ENCODE peak calls at places on chromosome 19, in seven cellular contexts. P is GM12891, S is HepG2, A is SK-N-SH, U is K562, L is GM12878, Y is H1. X is an unnamed sample.
A peak's percentile ranks its signal among the peaks of the same experiment; 100 is the strongest.

GRCh38 chr19:49936549-49936948 is 7.2 kb upstream of the NUP62 start:
- DNase-seq in P (no peak), S (no peak), A (no peak), U (no peak), L (no peak), Y (no peak), X (no peak)

GRCh38 chr19:7170983-7171382 is 101.5 kb downstream of the ZNF557 start:
- DNase-seq in P (no peak), S (no peak), A (no peak), U (no peak), L (no peak), Y (no peak), X (no peak)

GRCh38 chr19:48506138-48506733 is 5.4 kb downstream of the LMTK3 start:
- DNase-seq in P (no peak), S (peak; percentile 48), A (peak; percentile 70), U (peak; percentile 75), L (no peak), Y (no peak), X (peak; percentile 42)

GRCh38 chr19:11025006-11025405 is 64.2 kb downstream of the SMARCA4 start:
- DNase-seq in P (no peak), S (no peak), A (no peak), U (no peak), L (no peak), Y (no peak), X (no peak)

GRCh38 chr19:58407658-58408151 is 744 bp upstream of the ZNF584 start:
- DNase-seq in P (no peak), S (peak; percentile 57), A (no peak), U (peak; percentile 59), L (no peak), Y (no peak), X (no peak)

GRCh38 chr19:49497790-49498106 is 1.5 kb downstream of the RPS11 start:
- DNase-seq in P (no peak), S (no peak), A (no peak), U (no peak), L (no peak), Y (no peak), X (no peak)

GRCh38 chr19:51690359-51691121 is 2.6 kb upstream of the SPACA6 start:
- DNase-seq in P (peak; percentile 66), S (no peak), A (peak; percentile 84), U (peak; percentile 94), L (no peak), Y (peak; percentile 84), X (no peak)

GRCh38 chr19:15439821-15440641 is 9.7 kb downstream of the WIZ start:
- DNase-seq in P (no peak), S (no peak), A (no peak), U (no peak), L (no peak), Y (no peak), X (no peak)

GRCh38 chr19:5850743-5851293 is 431 bp downstream of the FUT3 start:
- DNase-seq in P (no peak), S (no peak), A (peak; percentile 9), U (no peak), L (no peak), Y (no peak), X (peak; percentile 10)

GRCh38 chr19:55600336-55601028 is 394 bp downstream of the ZNF524 start:
- DNase-seq in P (peak; percentile 64), S (no peak), A (peak; percentile 89), U (no peak), L (no peak), Y (peak; percentile 89), X (peak; percentile 74)

GRCh38 chr19:32407004-32407992 is 1.7 kb downstream of the DPY19L3 start:
- DNase-seq in P (no peak), S (peak; percentile 16), A (peak; percentile 36), U (peak; percentile 75), L (no peak), Y (no peak), X (no peak)

GRCh38 chr19:2986951-2987491 is 9.7 kb downstream of the TLE6 start:
- DNase-seq in P (no peak), S (no peak), A (peak; percentile 88), U (no peak), L (no peak), Y (peak; percentile 67), X (no peak)

GRCh38 chr19:1745589-1746031 is 7.7 kb upstream of the ONECUT3 start:
- DNase-seq in P (no peak), S (no peak), A (no peak), U (peak; percentile 20), L (no peak), Y (peak; percentile 74), X (no peak)

GRCh38 chr19:10427169-10427568 is 6.8 kb downstream of the PDE4A start:
- DNase-seq in P (no peak), S (no peak), A (no peak), U (no peak), L (no peak), Y (no peak), X (no peak)

GRCh38 chr19:43780706-43781525 is at the start of gene KCNN4:
- DNase-seq in P (peak; percentile 63), S (no peak), A (no peak), U (peak; percentile 67), L (no peak), Y (no peak), X (peak; percentile 70)

GRCh38 chr19:6801397-6802086 is 29.0 kb downstream of the VAV1 start:
- DNase-seq in P (peak; percentile 60), S (no peak), A (peak; percentile 32), U (peak; percentile 44), L (peak; percentile 85), Y (peak; percentile 42), X (peak; percentile 65)

GRCh38 chr19:6696239-6696820 is 24.1 kb downstream of the C3 start:
- DNase-seq in P (no peak), S (no peak), A (no peak), U (no peak), L (no peak), Y (no peak), X (no peak)

DNA sequence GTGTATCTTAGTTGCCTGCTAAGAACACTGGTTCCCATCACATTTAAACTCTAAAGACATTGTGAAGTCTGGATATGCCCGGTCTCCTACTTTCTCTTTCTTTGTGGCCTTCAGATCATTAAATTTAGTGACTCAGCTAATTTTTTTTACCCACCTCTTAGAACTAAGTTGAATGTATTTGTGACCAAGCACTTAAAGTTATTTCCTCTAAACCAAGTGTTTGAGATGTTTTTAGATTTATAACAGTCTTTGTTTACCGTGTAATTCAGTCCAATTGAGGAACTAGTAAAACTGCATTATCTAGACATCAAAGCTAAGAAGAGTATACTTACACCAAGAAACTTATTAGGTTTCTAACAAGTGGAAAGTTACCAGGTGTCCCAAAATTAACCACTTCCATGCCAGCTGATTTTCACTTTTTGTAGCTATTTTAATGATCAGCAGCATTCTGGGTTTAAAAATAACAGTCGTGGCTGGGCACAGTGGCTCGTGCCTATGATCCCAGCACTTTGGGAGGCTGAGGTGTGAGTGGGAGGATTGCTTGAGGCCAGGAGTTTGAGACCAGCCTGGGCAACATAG is 53.1 kb downstream of the ARHGAP35 start:
- DNase-seq in P (no peak), S (no peak), A (no peak), U (peak; percentile 38), L (peak; percentile 16), Y (no peak), X (no peak)
- TF ChIP-seq TAF1 in P (no peak), S (no peak), A (no peak), U (no peak), L (no peak), Y (no peak), X (no peak)

GRCh38 chr19:18687740-18688465 is 4.4 kb downstream of the CRTC1 start:
- DNase-seq in P (no peak), S (no peak), A (no peak), U (peak; percentile 42), L (no peak), Y (no peak), X (no peak)

GRCh38 chr19:18684642-18684993 is 1.1 kb downstream of the CRTC1 start:
- DNase-seq in P (no peak), S (no peak), A (no peak), U (no peak), L (no peak), Y (no peak), X (no peak)

GRCh38 chr19:18683109-18683954 is at the start of gene CRTC1:
- DNase-seq in P (peak; percentile 98), S (peak; percentile 66), A (peak; percentile 99), U (peak; percentile 91), L (peak; percentile 39), Y (peak; percentile 91), X (peak; percentile 96)

GRCh38 chr19:18683955-18684641 is 618 bp downstream of the CRTC1 start:
- DNase-seq in P (no peak), S (no peak), A (no peak), U (no peak), L (no peak), Y (no peak), X (no peak)

GRCh38 chr19:18685597-18686164 is 2.2 kb downstream of the CRTC1 start:
- DNase-seq in P (no peak), S (no peak), A (no peak), U (no peak), L (no peak), Y (no peak), X (no peak)
- TF ChIP-seq TAF1 in P (no peak), S (no peak), A (no peak), U (no peak), L (no peak), Y (no peak), X (no peak)

DNA sequence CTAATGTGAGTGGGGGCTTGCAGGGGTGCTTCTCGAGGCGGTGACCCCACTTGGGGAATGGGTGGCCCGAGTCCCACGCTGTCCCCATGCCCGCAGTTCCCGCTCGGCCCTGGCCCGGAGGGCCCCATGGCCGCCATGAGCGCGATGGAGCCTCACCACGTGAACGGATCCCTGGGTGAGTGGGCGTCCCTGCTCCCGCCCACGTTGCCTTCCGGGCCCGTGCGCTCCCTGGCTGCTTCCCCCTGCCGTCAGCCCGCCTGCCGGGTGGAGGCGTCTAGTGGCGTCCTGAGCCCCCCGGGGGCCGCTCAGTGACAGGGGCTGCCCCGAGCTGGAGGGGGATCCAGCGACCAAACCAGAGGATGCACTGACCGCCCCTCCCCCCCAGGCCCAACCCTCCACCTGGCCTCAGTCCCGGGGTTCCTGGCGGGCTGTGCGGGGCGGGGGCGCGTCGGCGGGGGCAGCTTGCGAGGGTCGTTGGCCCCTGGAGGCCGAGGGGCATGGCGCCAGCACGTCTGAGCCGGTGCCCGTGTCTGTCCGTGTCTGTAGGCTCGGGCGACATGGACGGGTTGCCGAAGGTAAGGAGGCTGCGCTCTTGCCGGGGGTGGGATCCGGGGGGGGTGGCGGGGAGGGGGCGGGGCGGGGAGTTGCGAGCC is 4.8 kb downstream of the ISYNA1 start:
- DNase-seq in P (no peak), S (no peak), A (peak; percentile 75), U (peak; percentile 72), L (no peak), Y (peak; percentile 73), X (peak; percentile 73)
- TF ChIP-seq TAF1 in P (no peak), S (no peak), A (no peak), U (peak; percentile 31), L (peak; percentile 51), Y (no peak), X (peak; percentile 12)

DNA sequence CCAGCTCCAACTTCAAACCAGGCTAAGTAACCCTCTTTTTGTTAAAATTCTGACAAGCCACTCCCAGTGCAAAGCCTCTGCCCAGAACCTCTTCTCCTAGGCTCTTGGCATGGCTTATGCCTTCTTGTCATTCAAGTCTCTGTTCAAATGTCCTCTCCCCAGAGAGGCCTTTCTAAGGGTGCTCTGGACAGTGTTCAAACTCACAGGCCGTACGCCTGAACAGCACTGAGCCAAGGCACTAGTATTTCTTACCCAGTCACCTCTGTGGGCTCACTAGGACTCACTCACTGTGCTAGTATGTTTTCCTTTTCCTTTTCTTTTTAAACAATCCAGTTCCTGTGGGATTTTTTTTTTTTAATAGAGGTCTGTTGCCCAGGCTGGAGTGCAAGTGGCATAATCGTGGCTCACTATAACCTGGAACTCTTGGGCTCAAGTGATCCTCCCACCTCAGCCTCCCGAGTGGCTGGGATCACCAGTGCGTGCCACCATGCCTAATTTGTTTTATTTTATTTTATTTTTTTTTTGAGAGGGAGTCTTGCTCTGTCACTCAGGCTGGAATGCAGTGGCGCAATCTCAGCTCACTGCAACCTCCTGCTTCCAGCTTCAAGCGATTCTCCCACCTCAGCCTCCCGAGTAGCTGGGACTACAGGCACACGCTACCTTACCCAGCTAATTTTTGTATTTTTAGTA is 2.3 kb upstream of the ASF1B start:
- DNase-seq in P (no peak), S (no peak), A (no peak), U (no peak), L (no peak), Y (no peak), X (no peak)
- TF ChIP-seq TAF1 in P (no peak), S (no peak), A (no peak), U (no peak), L (no peak), Y (no peak), X (no peak)